ENCODE peak calls at places on chromosomes 1 and 21, in five cellular contexts. D is A549; R is CD8-positive, alpha-beta memory T cell; T is GM12865; G is astrocyte of the cerebellum. M is an unnamed sample.

GRCh38 chr1:205632374-205633169 is 761 bp upstream of the ELK4 start:
- DNase-seq in D (no peak), R (no peak), T (no peak), G (no peak), M (no peak)

GRCh38 chr21:17501107-17502006 is 11.5 kb upstream of the CXADR start:
- DNase-seq in D (no peak), R (no peak), T (no peak), G (no peak), M (no peak)

GRCh38 chr1:220889848-220890287 is 10.6 kb downstream of the HLX start:
- DNase-seq in D (no peak), R (no peak), T (no peak), G (no peak), M (no peak)

GRCh38 chr1:201327687-201328240 is 44.5 kb downstream of the PKP1 start:
- DNase-seq in D (no peak), R (no peak), T (no peak), G (no peak), M (no peak)

GRCh38 chr1:239879321-239880170 is 212.1 kb upstream of the FMN2 start:
- DNase-seq in D (no peak), R (no peak), T (no peak), G (no peak), M (no peak)

GRCh38 chr1:82534996-82535395 is 734.3 kb downstream of the ADGRL2 start:
- DNase-seq in D (no peak), R (no peak), T (no peak), G (no peak), M (no peak)

GRCh38 chr1:29646161-29646775 is 409.9 kb downstream of the PTPRU start:
- DNase-seq in D (no peak), R (no peak), T (no peak), G (no peak), M (no peak)

GRCh38 chr1:117067528-117068370 is 7.6 kb downstream of the TTF2 start:
- DNase-seq in D (peak), R (peak), T (peak), G (no peak), M (no peak)

GRCh38 chr1:63148825-63149645 is 173.3 kb upstream of the FOXD3 start:
- DNase-seq in D (peak), R (no peak), T (peak), G (no peak), M (no peak)

GRCh38 chr1:75502776-75503175 is 108.1 kb downstream of the SLC44A5 start:
- DNase-seq in D (no peak), R (no peak), T (no peak), G (peak), M (no peak)

GRCh38 chr1:3174487-3175247 is 105.7 kb downstream of the PRDM16 start:
- DNase-seq in D (no peak), R (no peak), T (no peak), G (peak), M (no peak)

GRCh38 chr1:154970631-154971340 is at the start of gene SHC1:
- DNase-seq in D (peak), R (peak), T (peak), G (peak), M (peak)

GRCh38 chr1:54069792-54070548 is 16.6 kb downstream of the TCEANC2 start:
- DNase-seq in D (peak), R (no peak), T (peak), G (peak), M (no peak)

GRCh38 chr1:10217748-10218441 is 7.5 kb downstream of the KIF1B start:
- DNase-seq in D (no peak), R (no peak), T (no peak), G (no peak), M (no peak)

GRCh38 chr21:33212159-33212851 is 17.4 kb upstream of the IFNAR2 start:
- DNase-seq in D (no peak), R (no peak), T (peak), G (no peak), M (no peak)

GRCh38 chr1:235910357-235911299 is 43.9 kb upstream of the LYST start:
- DNase-seq in D (peak), R (no peak), T (peak), G (peak), M (no peak)

GRCh38 chr1:247270003-247270402 is 14.1 kb downstream of the VN1R5 start:
- DNase-seq in D (no peak), R (no peak), T (no peak), G (no peak), M (no peak)

GRCh38 chr1:84946631-84947030 is 50.3 kb downstream of the MCOLN2 start:
- DNase-seq in D (no peak), R (no peak), T (no peak), G (no peak), M (no peak)

GRCh38 chr1:202233171-202233570 is 39.6 kb downstream of the LGR6 start:
- DNase-seq in D (no peak), R (no peak), T (no peak), G (no peak), M (no peak)

GRCh38 chr1:29682918-29683314 is 446.6 kb downstream of the PTPRU start:
- DNase-seq in D (no peak), R (no peak), T (no peak), G (no peak), M (no peak)

GRCh38 chr1:206002833-206003532 is at the start of gene RAB7B:
- DNase-seq in D (peak), R (no peak), T (no peak), G (no peak), M (no peak)

GRCh38 chr1:203147376-203147775 is 19.9 kb downstream of the ADORA1 start:
- DNase-seq in D (no peak), R (no peak), T (no peak), G (no peak), M (no peak)

GRCh38 chr1:107899655-107900054 is 65.3 kb downstream of the VAV3 start:
- DNase-seq in D (no peak), R (no peak), T (no peak), G (no peak), M (no peak)

GRCh38 chr21:45576838-45577737 is 34.8 kb upstream of the SLC19A1 start:
- DNase-seq in D (no peak), R (peak), T (no peak), G (no peak), M (no peak)

GRCh38 chr1:222387020-222387816 is 160.7 kb downstream of the HHIPL2 start:
- DNase-seq in D (no peak), R (no peak), T (peak), G (no peak), M (no peak)

GRCh38 chr1:218384576-218384975 is 39.4 kb downstream of the TGFB2 start:
- DNase-seq in D (no peak), R (no peak), T (no peak), G (no peak), M (no peak)

GRCh38 chr1:179353546-179353945 is 12.2 kb upstream of the AXDND1 start:
- DNase-seq in D (no peak), R (no peak), T (no peak), G (peak), M (no peak)

GRCh38 chr1:93810316-93810715 is 68.7 kb downstream of the DNTTIP2 start:
- DNase-seq in D (no peak), R (no peak), T (no peak), G (no peak), M (no peak)

GRCh38 chr1:230109871-230110667 is 43.0 kb downstream of the GALNT2 start:
- DNase-seq in D (no peak), R (peak), T (peak), G (no peak), M (no peak)

GRCh38 chr1:221169447-221169889 is 290.2 kb downstream of the HLX start:
- DNase-seq in D (no peak), R (no peak), T (no peak), G (peak), M (no peak)

GRCh38 chr1:52727114-52727586 is 897 bp downstream of the ZYG11B start:
- DNase-seq in D (peak), R (no peak), T (no peak), G (no peak), M (no peak)

GRCh38 chr1:244273845-244274619 is 177.7 kb downstream of the ADSS2 start:
- DNase-seq in D (peak), R (no peak), T (peak), G (peak), M (no peak)

GRCh38 chr1:3548156-3548893 is 63.0 kb downstream of the MEGF6 start:
- DNase-seq in D (no peak), R (no peak), T (no peak), G (peak), M (no peak)

GRCh38 chr1:39167632-39168209 is 36.8 kb upstream of the MACF1 start:
- DNase-seq in D (no peak), R (no peak), T (no peak), G (no peak), M (no peak)

GRCh38 chr1:17081439-17081838 is 27.6 kb upstream of the SDHB start:
- DNase-seq in D (no peak), R (no peak), T (peak), G (no peak), M (no peak)

GRCh38 chr1:209756608-209757445 is 974 bp downstream of the TRAF3IP3 start:
- DNase-seq in D (no peak), R (peak), T (peak), G (no peak), M (no peak)
- H3K4me3 ChIP-seq in D (no peak), R (peak), T (peak), G (no peak), M (peak)

DNA sequence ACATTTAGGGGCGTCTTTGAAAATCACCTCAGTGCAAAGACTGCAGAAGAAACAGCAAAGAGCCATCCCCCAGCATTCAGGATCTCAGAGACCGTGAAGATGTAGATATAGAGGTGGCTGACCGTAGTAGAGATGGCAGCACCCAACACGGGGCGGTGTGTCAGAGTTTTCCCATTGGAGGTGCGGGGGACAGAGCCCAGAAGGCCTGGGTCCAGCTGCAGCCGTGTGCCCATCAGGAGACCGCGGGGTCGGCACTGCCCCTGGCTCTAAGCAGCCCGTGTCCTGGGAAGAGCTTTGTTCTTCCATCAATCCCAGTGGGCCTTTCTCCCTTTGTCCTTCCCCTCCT is 1.1 kb downstream of the GABRD start:
- DNase-seq in D (no peak), R (no peak), T (no peak), G (no peak), M (no peak)
- H3K4me3 ChIP-seq in D (no peak), R (no peak), T (no peak), G (no peak), M (no peak)

GRCh38 chr1:8109226-8109625 is 83.1 kb upstream of the ERRFI1 start:
- DNase-seq in D (no peak), R (no peak), T (no peak), G (no peak), M (no peak)

GRCh38 chr1:8113257-8114220 is 87.4 kb upstream of the ERRFI1 start:
- DNase-seq in D (no peak), R (no peak), T (no peak), G (no peak), M (no peak)

GRCh38 chr1:8115031-8115768 is 89.1 kb upstream of the ERRFI1 start:
- DNase-seq in D (no peak), R (no peak), T (no peak), G (no peak), M (no peak)

GRCh38 chr1:8112611-8113256 is 86.6 kb upstream of the ERRFI1 start:
- DNase-seq in D (no peak), R (no peak), T (no peak), G (no peak), M (no peak)

GRCh38 chr1:8111560-8111959 is 85.5 kb upstream of the ERRFI1 start:
- DNase-seq in D (no peak), R (no peak), T (no peak), G (no peak), M (no peak)
- H3K4me3 ChIP-seq in D (no peak), R (no peak), T (no peak), G (no peak), M (no peak)

GRCh38 chr1:213958346-213958745 is 29.4 kb upstream of the PROX1 start:
- DNase-seq in D (no peak), R (no peak), T (no peak), G (no peak), M (no peak)

GRCh38 chr1:213968391-213968790 is 19.4 kb upstream of the PROX1 start:
- DNase-seq in D (no peak), R (no peak), T (no peak), G (no peak), M (no peak)

GRCh38 chr1:213960963-213961362 is 26.8 kb upstream of the PROX1 start:
- DNase-seq in D (no peak), R (no peak), T (no peak), G (no peak), M (no peak)

DNA sequence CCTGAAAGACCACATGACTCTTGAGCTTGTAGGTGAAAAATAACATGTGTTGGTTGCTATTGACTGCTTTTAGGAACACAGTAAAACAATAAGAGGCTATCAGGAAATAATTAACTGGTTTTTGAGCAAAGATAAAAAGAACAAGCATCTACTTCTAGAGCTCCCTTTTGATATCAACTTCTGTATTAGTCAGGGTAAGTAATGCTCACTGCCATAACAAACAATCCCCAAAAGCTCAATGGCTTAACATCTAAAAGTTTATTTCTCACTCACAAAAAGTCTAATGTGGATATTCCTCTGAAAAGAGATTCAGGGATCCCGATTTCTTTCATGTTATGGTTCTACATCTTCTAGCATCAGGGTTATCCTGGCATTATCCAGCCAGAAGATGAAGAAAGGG is 25.3 kb upstream of the PROX1 start:
- DNase-seq in D (no peak), R (no peak), T (no peak), G (no peak), M (no peak)
- H3K4me3 ChIP-seq in D (no peak), R (no peak), T (no peak), G (no peak), M (no peak)

GRCh38 chr1:68046885-68047658 is 3.4 kb downstream of the DIRAS3 start:
- DNase-seq in D (no peak), R (no peak), T (no peak), G (no peak), M (no peak)

GRCh38 chr1:68049941-68050878 is at the start of gene DIRAS3:
- DNase-seq in D (peak), R (no peak), T (no peak), G (peak), M (no peak)

GRCh38 chr1:68047659-68048026 is 2.8 kb downstream of the DIRAS3 start:
- DNase-seq in D (no peak), R (no peak), T (no peak), G (no peak), M (no peak)

GRCh38 chr1:68046423-68046822 is 4.0 kb downstream of the DIRAS3 start:
- DNase-seq in D (no peak), R (no peak), T (no peak), G (no peak), M (no peak)

GRCh38 chr1:68051475-68051874 is 1.0 kb upstream of the DIRAS3 start:
- DNase-seq in D (no peak), R (no peak), T (no peak), G (peak), M (no peak)
- H3K4me3 ChIP-seq in D (no peak), R (no peak), T (no peak), G (peak), M (peak)

GRCh38 chr21:29130234-29130993 is at the start of gene MAP3K7CL:
- DNase-seq in D (no peak), R (no peak), T (no peak), G (peak), M (no peak)
- H3K4me3 ChIP-seq in D (no peak), R (no peak), T (no peak), G (no peak), M (no peak)

GRCh38 chr1:226223786-226224244 is 351 bp downstream of the MIXL1 start:
- DNase-seq in D (no peak), R (no peak), T (peak), G (no peak), M (no peak)
- H3K4me3 ChIP-seq in D (peak), R (peak), T (peak), G (peak), M (peak)

DNA sequence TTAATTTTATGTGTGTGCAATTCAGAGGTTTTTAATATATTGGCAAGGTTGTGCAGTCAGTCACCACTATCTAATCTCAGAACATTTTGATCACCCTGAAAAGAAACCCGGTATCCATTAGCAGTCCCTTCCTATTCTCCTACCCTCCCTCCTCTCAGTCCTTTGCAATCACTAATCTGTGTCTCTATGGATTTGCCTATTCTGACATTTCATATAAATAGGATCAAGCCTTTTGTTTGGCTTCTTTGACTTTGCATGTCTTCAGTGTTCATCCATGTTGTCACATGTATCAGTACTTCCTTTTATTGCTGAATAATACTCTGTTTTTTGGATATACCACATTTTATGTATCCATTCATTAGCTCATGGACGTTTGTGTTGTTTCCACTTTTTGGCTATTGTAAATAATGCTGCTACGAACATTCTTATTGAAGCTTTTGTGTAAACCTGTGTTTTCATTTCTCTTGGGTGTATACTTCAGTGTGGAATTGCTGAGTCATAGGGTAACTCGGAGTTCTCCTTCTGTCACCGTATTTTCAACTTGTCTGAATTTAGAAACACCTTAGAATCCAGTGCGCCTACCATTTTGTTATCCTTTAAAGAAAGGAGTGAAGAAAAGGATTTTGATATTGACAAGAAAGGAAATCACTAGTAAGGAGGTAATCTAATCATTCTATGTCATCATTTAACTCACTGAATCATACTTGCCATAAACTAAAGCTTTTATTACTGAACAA is 3.4 kb downstream of the CEP85 start:
- DNase-seq in D (no peak), R (no peak), T (no peak), G (no peak), M (no peak)
- H3K4me3 ChIP-seq in D (no peak), R (no peak), T (no peak), G (no peak), M (no peak)

M was measured in esophagus squamous epithelium.